ENCODE peak calls at places on chromosomes 6 and 20, in six cellular contexts. C is ovary, B is A549, M is nephron progenitor cell, F is kidney, Y is GM20000. N is an unnamed sample.

GRCh38 chr20:2207770-2208097 is 88.1 kb upstream of the TGM3 start:
- DNase-seq in F (no peak), Y (no peak), C (no peak), M (no peak), B (no peak), N (no peak)

GRCh38 chr6:163958646-163959045 is 544.1 kb downstream of the QKI start:
- DNase-seq in Y (no peak), M (no peak), F (no peak), C (no peak), B (no peak), N (no peak)

GRCh38 chr6:39335780-39336541 is 13.5 kb upstream of the KCNK16 start:
- DNase-seq in Y (no peak), M (no peak), C (no peak), F (peak), B (no peak), N (peak)

GRCh38 chr6:44789790-44790189 is 402.3 kb downstream of the CDC5L start:
- DNase-seq in C (no peak), Y (no peak), M (no peak), F (no peak), B (no peak), N (no peak)

GRCh38 chr6:137494281-137494966 is at the start of gene OLIG3:
- DNase-seq in C (no peak), M (no peak), F (no peak), Y (peak), B (no peak), N (no peak)

GRCh38 chr6:1063671-1064355 is 248.1 kb upstream of the FOXQ1 start:
- DNase-seq in F (no peak), B (no peak), C (no peak), Y (no peak), M (no peak), N (no peak)

GRCh38 chr6:31541658-31542521 is at the start of gene DDX39B:
- DNase-seq in Y (peak), M (peak), F (peak), B (peak), C (peak), N (peak)

GRCh38 chr20:45919536-45919933 is 7.6 kb upstream of the PLTP start:
- DNase-seq in C (peak), F (peak), M (no peak), Y (no peak), B (no peak), N (no peak)

GRCh38 chr6:36997811-36998722 is 7.4 kb upstream of the FGD2 start:
- DNase-seq in C (peak), B (no peak), Y (no peak), F (no peak), M (no peak), N (no peak)

GRCh38 chr6:14074723-14075503 is 42.7 kb upstream of the CD83 start:
- DNase-seq in F (no peak), Y (peak), C (no peak), M (peak), B (peak), N (no peak)

GRCh38 chr6:16713597-16713996 is 47.7 kb downstream of the ATXN1 start:
- DNase-seq in M (no peak), C (no peak), Y (no peak), F (no peak), B (no peak), N (no peak)

GRCh38 chr20:54723723-54724122 is 248.3 kb downstream of the DOK5 start:
- DNase-seq in Y (no peak), F (no peak), B (no peak), C (no peak), M (no peak), N (no peak)
- TF ChIP-seq CTCF in Y (no peak), F (no peak), B (no peak), C (no peak), M (no peak), N (no peak)

DNA sequence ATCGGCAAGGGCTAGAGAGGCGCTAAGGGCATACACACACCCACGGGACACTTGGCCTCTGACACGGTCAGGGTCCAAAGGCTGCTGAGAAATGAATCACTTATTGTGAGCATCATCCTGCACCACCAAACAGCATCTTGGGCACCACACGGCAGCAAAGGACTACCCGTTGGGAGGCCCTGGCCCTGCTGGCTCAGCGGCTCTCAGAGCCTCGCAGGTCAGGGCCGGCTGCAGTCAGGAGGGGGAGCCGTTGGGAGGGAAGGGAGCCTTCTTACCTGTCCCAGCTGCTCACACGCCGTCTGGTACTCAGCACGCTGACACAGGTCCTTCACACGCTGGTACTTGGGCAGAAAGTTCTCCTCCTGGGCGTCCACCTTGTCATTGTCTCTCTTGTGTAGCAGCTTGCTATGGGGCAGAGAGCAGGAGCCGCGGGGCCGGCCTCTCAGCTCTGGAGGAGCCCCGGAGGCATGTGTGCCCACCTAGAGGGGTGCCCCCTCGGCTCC is 109.0 kb downstream of the SULF2 start:
- DNase-seq in Y (no peak), M (no peak), F (peak), C (no peak), B (no peak), N (no peak)
- TF ChIP-seq CTCF in Y (no peak), M (no peak), F (no peak), C (no peak), B (no peak), N (no peak)

GRCh38 chr20:49119972-49120371 is 68.2 kb downstream of the STAU1 start:
- DNase-seq in Y (no peak), F (no peak), C (no peak), B (no peak), M (no peak), N (no peak)

GRCh38 chr20:49112596-49113274 is 66.6 kb downstream of the CSE1L start:
- DNase-seq in M (no peak), Y (no peak), C (no peak), B (no peak), F (no peak), N (no peak)

GRCh38 chr20:49110767-49111694 is 64.9 kb downstream of the CSE1L start:
- DNase-seq in F (no peak), C (no peak), M (no peak), Y (no peak), B (no peak), N (no peak)

GRCh38 chr20:49118307-49118706 is 69.8 kb downstream of the STAU1 start:
- DNase-seq in Y (no peak), M (no peak), F (no peak), C (no peak), B (no peak), N (no peak)

GRCh38 chr20:49115565-49115964 is 69.5 kb downstream of the CSE1L start:
- DNase-seq in C (peak), F (no peak), M (no peak), B (no peak), Y (no peak), N (no peak)
- TF ChIP-seq CTCF in C (no peak), F (no peak), M (no peak), B (no peak), Y (no peak), N (peak)

GRCh38 chr20:6184086-6184485 is 61.3 kb upstream of the FERMT1 start:
- DNase-seq in B (no peak), M (no peak), F (no peak), Y (no peak), C (no peak), N (no peak)
- TF ChIP-seq CTCF in B (no peak), M (no peak), F (peak), Y (peak), C (no peak), N (peak)

N was measured in chondrocyte.